ENCODE peak calls at places on chromosomes 5 and 9, in nine cellular contexts. L is activated CD4-positive, CD25-positive, alpha-beta regulatory T cell treated with anti-CD3 and anti-CD28 coated beads, Interleukin-2, amount 50 U/mL, for 72 hours; Z is EH; F is BJ; C is activated T-cell treated with anti-CD3 and anti-CD28 coated beads, Interleukin-2, amount 50 U/mL, for 1 hour; X is caudate nucleus; R is stimulated activated CD8-positive, alpha-beta memory T cell treated with anti-CD3 and anti-CD28 coated beads, Interleukin-15, amount 100 ng/mL, for 4 hours; B is T follicular helper cell; O is COR-L47. Y is an unnamed sample.

GRCh38 chr9:37812773-37813379 is 12.3 kb downstream of the DCAF10 start:
- DNase-seq in L (no peak), Z (no peak), F (no peak), C (no peak), X (no peak), R (no peak), B (no peak), O (no peak), Y (no peak)

GRCh38 chr9:110093417-110093816 is 114.5 kb downstream of the C9orf152 start:
- DNase-seq in L (no peak), Z (no peak), F (no peak), C (no peak), X (no peak), R (no peak), B (no peak), O (no peak), Y (no peak)

GRCh38 chr5:60789541-60789940 is 54.5 kb downstream of the ELOVL7 start:
- DNase-seq in L (no peak), Z (no peak), F (no peak), C (no peak), X (no peak), R (no peak), B (no peak), O (no peak), Y (no peak)

GRCh38 chr5:139212484-139212883 is 14.3 kb upstream of the SIL1 start:
- DNase-seq in L (no peak), Z (no peak), F (no peak), C (no peak), X (no peak), R (no peak), B (no peak), O (no peak), Y (no peak)

GRCh38 chr5:178785999-178786398 is 55.5 kb upstream of the ZNF354A start:
- DNase-seq in L (no peak), Z (peak), F (no peak), C (no peak), X (no peak), R (no peak), B (no peak), O (no peak), Y (no peak)

GRCh38 chr5:151094054-151094858 is 13.4 kb upstream of the TNIP1 start:
- DNase-seq in L (peak), Z (peak), F (no peak), C (peak), X (no peak), R (peak), B (no peak), O (no peak), Y (no peak)

GRCh38 chr9:128771094-128771721 is 519 bp downstream of the ZER1 start:
- DNase-seq in L (no peak), Z (peak), F (no peak), C (no peak), X (no peak), R (no peak), B (no peak), O (no peak), Y (no peak)

GRCh38 chr5:116574682-116575634 is at the start of gene SEMA6A:
- DNase-seq in L (peak), Z (peak), F (peak), C (peak), X (peak), R (no peak), B (no peak), O (peak), Y (peak)

Y was measured in aorta.